ENCODE peak calls at places on chromosomes 12 and 14, in ten cellular contexts. L is kidney tubule cell; X is NCI-H510A; I is naive thymus-derived CD8-positive, alpha-beta T cell; O is stimulated activated naive CD4-positive, alpha-beta T cell treated with Interleukin-2 at 50 U/mL for 16 hours; C is stimulated activated CD8-positive, alpha-beta memory T cell treated with anti-CD3 and anti-CD28 coated beads, Interleukin-2, amount 100 ng/mL, for 1 hour; H is fibroblast of mammary gland; D is tibial artery; A is effector memory CD4-positive, alpha-beta T cell; K is retina. J is an unnamed sample.

GRCh38 chr14:28308727-28309126 is 457.9 kb upstream of the FOXG1 start:
- DNase-seq in L (peak), X (no peak), I (no peak), O (no peak), C (no peak), H (peak), D (no peak), A (no peak), K (no peak), J (no peak)

GRCh38 chr12:93571854-93572711 is at the start of gene SOCS2:
- DNase-seq in L (no peak), X (peak), I (peak), O (peak), C (no peak), H (no peak), D (peak), A (peak), K (peak), J (peak)

GRCh38 chr12:26795899-26796298 is 37.1 kb downstream of the ITPR2 start:
- DNase-seq in L (no peak), X (peak), I (no peak), O (no peak), C (no peak), H (no peak), D (no peak), A (no peak), K (no peak), J (no peak)

GRCh38 chr14:100683578-100683977 is 43.1 kb upstream of the DLK1 start:
- DNase-seq in L (no peak), X (no peak), I (no peak), O (no peak), C (no peak), H (no peak), D (no peak), A (no peak), K (no peak), J (no peak)

GRCh38 chr14:92794547-92794941 is 439 bp downstream of the GOLGA5 start:
- DNase-seq in L (no peak), X (no peak), I (no peak), O (no peak), C (no peak), H (peak), D (no peak), A (no peak), K (no peak), J (peak)

GRCh38 chr14:72701232-72701555 is 192.7 kb downstream of the DPF3 start:
- DNase-seq in L (no peak), X (no peak), I (no peak), O (no peak), C (no peak), H (no peak), D (no peak), A (no peak), K (peak), J (no peak)

GRCh38 chr12:1935700-1936378 is 17.4 kb upstream of the CACNA2D4 start:
- DNase-seq in L (no peak), X (no peak), I (no peak), O (no peak), C (no peak), H (no peak), D (no peak), A (no peak), K (no peak), J (no peak)

GRCh38 chr14:76277586-76278130 is 98.3 kb upstream of the ESRRB start:
- DNase-seq in L (no peak), X (no peak), I (no peak), O (no peak), C (no peak), H (no peak), D (no peak), A (no peak), K (no peak), J (no peak)

GRCh38 chr14:52254086-52254485 is 13.4 kb upstream of the PTGDR start:
- DNase-seq in L (no peak), X (no peak), I (no peak), O (no peak), C (no peak), H (no peak), D (no peak), A (no peak), K (no peak), J (no peak)

GRCh38 chr12:51951843-51952722 is 584 bp downstream of the ACVR1B start:
- DNase-seq in L (no peak), X (no peak), I (no peak), O (no peak), C (no peak), H (no peak), D (peak), A (no peak), K (peak), J (peak)

GRCh38 chr12:5184159-5184558 is 140.5 kb downstream of the KCNA5 start:
- DNase-seq in L (no peak), X (no peak), I (no peak), O (no peak), C (no peak), H (no peak), D (no peak), A (no peak), K (no peak), J (no peak)

GRCh38 chr12:5470221-5470620 is 38.3 kb downstream of the NTF3 start:
- DNase-seq in L (no peak), X (no peak), I (no peak), O (no peak), C (no peak), H (no peak), D (no peak), A (no peak), K (no peak), J (no peak)